ENCODE peak calls at places on chromosome 21, in six cellular contexts. One of them, this sample, is unnamed.
A peak's percentile ranks its signal among the peaks of the same experiment; 100 is the strongest.

GRCh38 chr21:29181799-29182470 is 51.5 kb downstream of the MAP3K7CL start:
- DNase-seq in fibroblast of lung: peak; percentile 95
- DNase-seq in mesenchymal stem cell: peak; percentile 95
- DNase-seq in stomach: no peak
- DNase-seq in tibial artery: no peak
- DNase-seq in body of pancreas: peak; percentile 28
- DNase-seq in this sample: peak; percentile 37

GRCh38 chr21:36615274-36615964 is 83.5 kb upstream of the SIM2 start:
- DNase-seq in mesenchymal stem cell: no peak
- DNase-seq in stomach: no peak
- DNase-seq in fibroblast of lung: no peak
- DNase-seq in body of pancreas: no peak
- DNase-seq in tibial artery: no peak
- DNase-seq in this sample: no peak

GRCh38 chr21:34734696-34735095 is 65.9 kb downstream of the CLIC6 start:
- DNase-seq in body of pancreas: no peak
- DNase-seq in fibroblast of lung: no peak
- DNase-seq in mesenchymal stem cell: no peak
- DNase-seq in tibial artery: peak; percentile 63
- DNase-seq in stomach: no peak
- DNase-seq in this sample: no peak

GRCh38 chr21:42703173-42703908 is 49.9 kb downstream of the PDE9A start:
- DNase-seq in mesenchymal stem cell: no peak
- DNase-seq in body of pancreas: no peak
- DNase-seq in fibroblast of lung: no peak
- DNase-seq in stomach: no peak
- DNase-seq in tibial artery: no peak
- DNase-seq in this sample: no peak

GRCh38 chr21:37582613-37583012 is 216.0 kb downstream of the DYRK1A start:
- DNase-seq in fibroblast of lung: peak; percentile 54
- DNase-seq in body of pancreas: peak; percentile 44
- DNase-seq in tibial artery: no peak
- DNase-seq in mesenchymal stem cell: peak; percentile 75
- DNase-seq in stomach: no peak
- DNase-seq in this sample: peak; percentile 69

GRCh38 chr21:34900376-34900775 is 148.7 kb downstream of the RUNX1 start:
- DNase-seq in stomach: no peak
- DNase-seq in fibroblast of lung: peak; percentile 53
- DNase-seq in body of pancreas: no peak
- DNase-seq in mesenchymal stem cell: peak; percentile 38
- DNase-seq in tibial artery: no peak
- DNase-seq in this sample: no peak

GRCh38 chr21:42583150-42583991 is 69.7 kb downstream of the SLC37A1 start:
- DNase-seq in stomach: no peak
- DNase-seq in fibroblast of lung: no peak
- DNase-seq in tibial artery: peak; percentile 25
- DNase-seq in body of pancreas: no peak
- DNase-seq in mesenchymal stem cell: no peak
- DNase-seq in this sample: no peak

GRCh38 chr21:26982767-26983166 is 15.9 kb upstream of the ADAMTS5 start:
- DNase-seq in mesenchymal stem cell: no peak
- DNase-seq in fibroblast of lung: peak; percentile 33
- DNase-seq in stomach: no peak
- DNase-seq in tibial artery: no peak
- DNase-seq in body of pancreas: peak; percentile 13
- DNase-seq in this sample: no peak

GRCh38 chr21:43331962-43332458 is 94.9 kb downstream of the SIK1 start:
- DNase-seq in body of pancreas: peak; percentile 48
- DNase-seq in tibial artery: peak; percentile 89
- DNase-seq in mesenchymal stem cell: peak; percentile 98
- DNase-seq in stomach: no peak
- DNase-seq in fibroblast of lung: peak; percentile 91
- DNase-seq in this sample: peak; percentile 54

GRCh38 chr21:18725653-18726052 is 322.1 kb upstream of the TMPRSS15 start:
- DNase-seq in fibroblast of lung: no peak
- DNase-seq in mesenchymal stem cell: no peak
- DNase-seq in stomach: no peak
- DNase-seq in body of pancreas: no peak
- DNase-seq in tibial artery: no peak
- DNase-seq in this sample: no peak

GRCh38 chr21:29184047-29184446 is 53.6 kb downstream of the MAP3K7CL start:
- DNase-seq in fibroblast of lung: no peak
- DNase-seq in tibial artery: no peak
- DNase-seq in mesenchymal stem cell: no peak
- DNase-seq in body of pancreas: no peak
- DNase-seq in stomach: no peak
- DNase-seq in this sample: no peak

GRCh38 chr21:43797925-43798715 is 8.7 kb downstream of the RRP1 start:
- DNase-seq in body of pancreas: no peak
- DNase-seq in mesenchymal stem cell: no peak
- DNase-seq in stomach: no peak
- DNase-seq in tibial artery: no peak
- DNase-seq in fibroblast of lung: no peak
- DNase-seq in this sample: no peak

GRCh38 chr21:44594406-44594916 is 2.2 kb upstream of the KRTAP10-6 start:
- DNase-seq in fibroblast of lung: no peak
- DNase-seq in stomach: no peak
- DNase-seq in tibial artery: no peak
- DNase-seq in body of pancreas: no peak
- DNase-seq in mesenchymal stem cell: no peak
- DNase-seq in this sample: no peak

GRCh38 chr21:36539434-36540150 is 59.7 kb upstream of the CLDN14 start:
- DNase-seq in stomach: no peak
- DNase-seq in fibroblast of lung: no peak
- DNase-seq in tibial artery: peak; percentile 13
- DNase-seq in mesenchymal stem cell: no peak
- DNase-seq in body of pancreas: no peak
- DNase-seq in this sample: no peak

GRCh38 chr21:25790122-25790951 is 55.6 kb downstream of the GABPA start:
- DNase-seq in fibroblast of lung: peak; percentile 28
- DNase-seq in stomach: no peak
- DNase-seq in tibial artery: no peak
- DNase-seq in body of pancreas: no peak
- DNase-seq in mesenchymal stem cell: peak; percentile 47
- DNase-seq in this sample: no peak

GRCh38 chr21:14244911-14245310 is 29.0 kb downstream of the RBM11 start:
- DNase-seq in fibroblast of lung: no peak
- DNase-seq in tibial artery: no peak
- DNase-seq in mesenchymal stem cell: no peak
- DNase-seq in body of pancreas: no peak
- DNase-seq in stomach: no peak
- DNase-seq in this sample: no peak

GRCh38 chr21:44305691-44306090 is 5.8 kb downstream of the PFKL start:
- DNase-seq in stomach: no peak
- DNase-seq in body of pancreas: no peak
- DNase-seq in tibial artery: no peak
- DNase-seq in fibroblast of lung: no peak
- DNase-seq in mesenchymal stem cell: no peak
- DNase-seq in this sample: no peak

GRCh38 chr21:44618909-44619308 is 7.0 kb downstream of the KRTAP10-8 start:
- DNase-seq in stomach: no peak
- DNase-seq in fibroblast of lung: no peak
- DNase-seq in mesenchymal stem cell: no peak
- DNase-seq in body of pancreas: no peak
- DNase-seq in tibial artery: no peak
- DNase-seq in this sample: no peak

GRCh38 chr21:29318354-29318753 is 19.6 kb downstream of the BACH1 start:
- DNase-seq in fibroblast of lung: peak; percentile 57
- DNase-seq in stomach: no peak
- DNase-seq in body of pancreas: peak; percentile 72
- DNase-seq in tibial artery: no peak
- DNase-seq in mesenchymal stem cell: no peak
- DNase-seq in this sample: no peak

GRCh38 chr21:15192243-15192642 is 127.4 kb upstream of the NRIP1 start:
- DNase-seq in stomach: no peak
- DNase-seq in fibroblast of lung: no peak
- DNase-seq in body of pancreas: no peak
- DNase-seq in tibial artery: no peak
- DNase-seq in mesenchymal stem cell: no peak
- DNase-seq in this sample: no peak

GRCh38 chr21:20617130-20617529 is 381.1 kb upstream of the NCAM2 start:
- DNase-seq in mesenchymal stem cell: no peak
- DNase-seq in fibroblast of lung: no peak
- DNase-seq in body of pancreas: no peak
- DNase-seq in stomach: peak; percentile 27
- DNase-seq in tibial artery: no peak
- DNase-seq in this sample: no peak

GRCh38 chr21:45837936-45838335 is 143.6 kb upstream of the COL6A1 start:
- DNase-seq in stomach: no peak
- DNase-seq in fibroblast of lung: no peak
- DNase-seq in body of pancreas: no peak
- DNase-seq in mesenchymal stem cell: no peak
- DNase-seq in tibial artery: no peak
- DNase-seq in this sample: no peak

GRCh38 chr21:45838636-45839035 is 142.9 kb upstream of the COL6A1 start:
- DNase-seq in tibial artery: no peak
- DNase-seq in fibroblast of lung: peak; percentile 32
- DNase-seq in body of pancreas: no peak
- DNase-seq in mesenchymal stem cell: no peak
- DNase-seq in stomach: no peak
- DNase-seq in this sample: no peak

GRCh38 chr21:45836694-45837670 is 144.6 kb upstream of the COL6A1 start:
- DNase-seq in stomach: no peak
- DNase-seq in mesenchymal stem cell: no peak
- DNase-seq in tibial artery: no peak
- DNase-seq in fibroblast of lung: no peak
- DNase-seq in body of pancreas: no peak
- DNase-seq in this sample: no peak

GRCh38 chr21:45841033-45841432 is 140.5 kb upstream of the COL6A1 start:
- DNase-seq in stomach: no peak
- DNase-seq in body of pancreas: no peak
- DNase-seq in tibial artery: no peak
- DNase-seq in fibroblast of lung: no peak
- DNase-seq in mesenchymal stem cell: no peak
- DNase-seq in this sample: no peak

GRCh38 chr21:45839274-45839673 is 142.3 kb upstream of the COL6A1 start:
- DNase-seq in stomach: no peak
- DNase-seq in body of pancreas: no peak
- DNase-seq in fibroblast of lung: peak; percentile 56
- DNase-seq in mesenchymal stem cell: no peak
- DNase-seq in tibial artery: no peak
- DNase-seq in this sample: no peak
- H3K27ac ChIP-seq in stomach: no peak overlapping the region
- H3K27ac ChIP-seq in body of pancreas: no peak overlapping the region
- H3K27ac ChIP-seq in fibroblast of lung: no peak overlapping the region
- H3K27ac ChIP-seq in mesenchymal stem cell: no peak overlapping the region
- H3K27ac ChIP-seq in tibial artery: no peak overlapping the region
- H3K27ac ChIP-seq in this sample: no peak overlapping the region

DNA sequence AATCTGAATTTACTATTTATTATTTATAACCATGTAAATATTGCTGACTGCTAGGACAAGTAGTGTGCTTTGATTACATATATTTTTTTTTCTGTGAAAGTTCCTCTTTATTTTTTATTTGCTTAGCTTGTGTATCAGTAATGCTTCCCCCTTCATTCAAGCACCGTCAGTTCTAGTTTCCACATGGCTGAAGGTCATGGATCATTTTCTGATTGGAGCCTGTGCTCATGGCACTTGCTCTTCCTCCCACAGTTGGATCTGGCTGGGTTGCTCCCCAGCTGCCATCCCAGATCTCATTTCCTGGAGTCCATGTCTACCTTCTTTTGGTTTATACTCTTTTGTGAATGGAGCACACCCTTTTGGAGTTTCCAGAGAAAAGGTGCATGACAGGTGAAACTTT is 57.0 kb upstream of the IGSF5 start:
- DNase-seq in fibroblast of lung: no peak
- DNase-seq in mesenchymal stem cell: no peak
- DNase-seq in stomach: no peak
- DNase-seq in tibial artery: no peak
- DNase-seq in body of pancreas: no peak
- DNase-seq in this sample: no peak
- H3K27ac ChIP-seq in fibroblast of lung: no peak overlapping the region
- H3K27ac ChIP-seq in mesenchymal stem cell: no peak overlapping the region
- H3K27ac ChIP-seq in stomach: no peak overlapping the region
- H3K27ac ChIP-seq in tibial artery: no peak overlapping the region
- H3K27ac ChIP-seq in body of pancreas: peak overlapping the region; percentile 81
- H3K27ac ChIP-seq in this sample: no peak overlapping the region

GRCh38 chr21:33377221-33377620 is 26.0 kb upstream of the IFNGR2 start:
- DNase-seq in body of pancreas: no peak
- DNase-seq in stomach: no peak
- DNase-seq in fibroblast of lung: no peak
- DNase-seq in mesenchymal stem cell: no peak
- DNase-seq in tibial artery: peak; percentile 3
- DNase-seq in this sample: no peak

GRCh38 chr21:33373451-33373850 is 29.8 kb upstream of the IFNGR2 start:
- DNase-seq in mesenchymal stem cell: no peak
- DNase-seq in tibial artery: peak; percentile 17
- DNase-seq in fibroblast of lung: peak; percentile 10
- DNase-seq in body of pancreas: no peak
- DNase-seq in stomach: no peak
- DNase-seq in this sample: no peak

GRCh38 chr21:33374080-33374873 is 28.9 kb upstream of the IFNGR2 start:
- DNase-seq in mesenchymal stem cell: peak; percentile 46
- DNase-seq in body of pancreas: peak; percentile 67
- DNase-seq in fibroblast of lung: peak; percentile 56
- DNase-seq in tibial artery: peak; percentile 49
- DNase-seq in stomach: peak; percentile 58
- DNase-seq in this sample: peak; percentile 73

GRCh38 chr21:33372582-33372981 is 30.6 kb upstream of the IFNGR2 start:
- DNase-seq in body of pancreas: no peak
- DNase-seq in stomach: no peak
- DNase-seq in tibial artery: peak; percentile 35
- DNase-seq in fibroblast of lung: no peak
- DNase-seq in mesenchymal stem cell: no peak
- DNase-seq in this sample: no peak

DNA sequence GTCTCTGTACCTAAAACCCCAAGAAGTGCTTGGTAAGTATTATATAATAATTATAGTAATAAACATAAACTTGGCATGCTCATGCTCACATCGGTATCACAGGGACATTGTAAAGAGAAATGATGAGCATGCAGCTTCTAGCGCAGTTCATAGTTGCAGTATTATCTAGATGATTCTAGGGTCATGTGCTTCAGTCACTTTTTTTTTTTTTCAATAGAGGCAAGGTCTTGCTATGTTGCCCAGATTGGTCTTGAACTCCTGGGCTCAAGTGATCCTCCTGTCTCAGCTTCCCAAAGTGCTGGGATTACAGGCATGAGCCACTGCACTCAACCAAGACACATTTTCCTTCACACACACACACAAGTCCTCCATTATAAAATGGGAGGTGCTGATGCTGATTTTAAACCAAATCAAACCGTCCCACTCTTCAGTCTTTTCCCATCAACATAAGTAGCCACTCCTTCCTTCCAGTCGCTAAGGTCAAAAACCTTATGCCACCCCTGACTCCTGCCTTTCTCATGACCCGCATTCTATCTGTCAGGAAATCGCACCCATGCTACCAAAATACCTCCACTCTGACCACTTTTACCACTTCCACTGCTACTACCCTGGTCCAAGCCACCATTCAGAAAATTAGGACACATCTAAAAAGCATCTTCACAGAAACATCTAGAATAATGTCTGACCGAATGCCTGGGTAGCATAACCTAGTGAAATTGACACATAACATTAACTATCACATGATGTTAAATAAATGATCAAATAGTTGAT is 28.2 kb upstream of the IFNGR2 start:
- DNase-seq in tibial artery: no peak
- DNase-seq in body of pancreas: no peak
- DNase-seq in stomach: no peak
- DNase-seq in fibroblast of lung: no peak
- DNase-seq in mesenchymal stem cell: no peak
- DNase-seq in this sample: no peak
- H3K27ac ChIP-seq in tibial artery: no peak overlapping the region
- H3K27ac ChIP-seq in body of pancreas: no peak overlapping the region
- H3K27ac ChIP-seq in stomach: no peak overlapping the region
- H3K27ac ChIP-seq in fibroblast of lung: no peak overlapping the region
- H3K27ac ChIP-seq in mesenchymal stem cell: no peak overlapping the region
- H3K27ac ChIP-seq in this sample: no peak overlapping the region

GRCh38 chr21:46207920-46208571 is 20.5 kb downstream of the LSS start:
- DNase-seq in tibial artery: peak; percentile 60
- DNase-seq in stomach: no peak
- DNase-seq in mesenchymal stem cell: no peak
- DNase-seq in body of pancreas: peak; percentile 4
- DNase-seq in fibroblast of lung: no peak
- DNase-seq in this sample: no peak
- H3K27ac ChIP-seq in tibial artery: no peak overlapping the region
- H3K27ac ChIP-seq in stomach: no peak overlapping the region
- H3K27ac ChIP-seq in mesenchymal stem cell: no peak overlapping the region
- H3K27ac ChIP-seq in body of pancreas: no peak overlapping the region
- H3K27ac ChIP-seq in fibroblast of lung: no peak overlapping the region
- H3K27ac ChIP-seq in this sample: no peak overlapping the region